ENCODE peak calls at places on chromosomes 11 and 22, in four cellular contexts. One of them, this sample, is unnamed.
A peak's percentile ranks its signal among the peaks of the same experiment; 100 is the strongest.

GRCh38 chr11:100680070-100680469 is 7.0 kb upstream of the ARHGAP42 start:
- DNase-seq in HepG2: no peak
- DNase-seq in K562: no peak
- DNase-seq in GM12878: no peak
- DNase-seq in this sample: no peak

GRCh38 chr11:111422494-111423249 is 43.6 kb upstream of the POU2AF1 start:
- DNase-seq in HepG2: peak; percentile 82
- DNase-seq in K562: peak; percentile 44
- DNase-seq in GM12878: no peak
- DNase-seq in this sample: peak; percentile 71

GRCh38 chr11:68598816-68599653 is 85.3 kb upstream of the GAL start:
- DNase-seq in HepG2: no peak
- DNase-seq in K562: no peak
- DNase-seq in GM12878: no peak
- DNase-seq in this sample: no peak

GRCh38 chr22:42324991-42325710 is 54.7 kb upstream of the TCF20 start:
- DNase-seq in HepG2: no peak
- DNase-seq in K562: no peak
- DNase-seq in GM12878: no peak
- DNase-seq in this sample: no peak

GRCh38 chr11:3195251-3196160 is 23.1 kb downstream of the MRGPRG start:
- DNase-seq in HepG2: peak; percentile 20
- DNase-seq in K562: no peak
- DNase-seq in GM12878: no peak
- DNase-seq in this sample: peak; percentile 54

GRCh38 chr22:47245286-47245685 is 482.8 kb downstream of the TBC1D22A start:
- DNase-seq in HepG2: no peak
- DNase-seq in K562: no peak
- DNase-seq in GM12878: no peak
- DNase-seq in this sample: no peak

GRCh38 chr11:26993965-26994446 is at the start of gene FIBIN:
- DNase-seq in HepG2: no peak
- DNase-seq in K562: no peak
- DNase-seq in GM12878: no peak
- DNase-seq in this sample: peak; percentile 60

GRCh38 chr11:96237759-96238158 is 105.2 kb downstream of the MAML2 start:
- DNase-seq in HepG2: peak; percentile 73
- DNase-seq in K562: no peak
- DNase-seq in GM12878: no peak
- DNase-seq in this sample: no peak

GRCh38 chr11:131476266-131476665 is 105.9 kb downstream of the NTM start:
- DNase-seq in HepG2: no peak
- DNase-seq in K562: no peak
- DNase-seq in GM12878: no peak
- DNase-seq in this sample: no peak

GRCh38 chr11:73154178-73154577 is 12.1 kb upstream of the FCHSD2 start:
- DNase-seq in HepG2: no peak
- DNase-seq in K562: no peak
- DNase-seq in GM12878: peak; percentile 95
- DNase-seq in this sample: no peak

GRCh38 chr11:129373489-129373953 is 2.1 kb upstream of the BARX2 start:
- DNase-seq in HepG2: no peak
- DNase-seq in K562: no peak
- DNase-seq in GM12878: no peak
- DNase-seq in this sample: no peak

GRCh38 chr11:124737638-124738293 is 2.0 kb upstream of the NRGN start:
- DNase-seq in HepG2: no peak
- DNase-seq in K562: no peak
- DNase-seq in GM12878: no peak
- DNase-seq in this sample: no peak

GRCh38 chr22:50341977-50342650 is 1.0 kb upstream of the PPP6R2 start:
- DNase-seq in HepG2: peak; percentile 83
- DNase-seq in K562: peak; percentile 67
- DNase-seq in GM12878: no peak
- DNase-seq in this sample: peak; percentile 82

GRCh38 chr11:68033708-68034045 is 3.2 kb downstream of the NDUFS8 start:
- DNase-seq in HepG2: no peak
- DNase-seq in K562: no peak
- DNase-seq in GM12878: no peak
- DNase-seq in this sample: no peak

GRCh38 chr22:19136915-19137314 is 5.8 kb downstream of the TSSK2 start:
- DNase-seq in HepG2: no peak
- DNase-seq in K562: no peak
- DNase-seq in GM12878: no peak
- DNase-seq in this sample: no peak

GRCh38 chr11:120137187-120137610 is 714 bp downstream of the TRIM29 start:
- DNase-seq in HepG2: no peak
- DNase-seq in K562: no peak
- DNase-seq in GM12878: no peak
- DNase-seq in this sample: no peak

GRCh38 chr11:36265793-36266628 is 23.2 kb downstream of the COMMD9 start:
- DNase-seq in HepG2: peak; percentile 16
- DNase-seq in K562: peak; percentile 73
- DNase-seq in GM12878: no peak
- DNase-seq in this sample: peak; percentile 74

GRCh38 chr22:41074941-41075710 is 17.3 kb upstream of the EP300 start:
- DNase-seq in HepG2: no peak
- DNase-seq in K562: no peak
- DNase-seq in GM12878: no peak
- DNase-seq in this sample: no peak

GRCh38 chr11:116948375-116948774 is 111.0 kb upstream of the APOA1 start:
- DNase-seq in HepG2: no peak
- DNase-seq in K562: no peak
- DNase-seq in GM12878: no peak
- DNase-seq in this sample: no peak

GRCh38 chr22:38205261-38206128 is 3.7 kb downstream of the MAFF start:
- DNase-seq in HepG2: no peak
- DNase-seq in K562: no peak
- DNase-seq in GM12878: no peak
- DNase-seq in this sample: no peak

GRCh38 chr11:105092255-105093239 is 47.0 kb downstream of the CARD18 start:
- DNase-seq in HepG2: no peak
- DNase-seq in K562: no peak
- DNase-seq in GM12878: no peak
- DNase-seq in this sample: no peak

GRCh38 chr22:35850831-35851230 is 133.2 kb downstream of the APOL5 start:
- DNase-seq in HepG2: no peak
- DNase-seq in K562: no peak
- DNase-seq in GM12878: no peak
- DNase-seq in this sample: no peak

GRCh38 chr11:122162095-122162494 is 46.1 kb upstream of the BLID start:
- DNase-seq in HepG2: no peak
- DNase-seq in K562: no peak
- DNase-seq in GM12878: no peak
- DNase-seq in this sample: no peak

GRCh38 chr11:120548682-120549209 is 37.2 kb downstream of the GRIK4 start:
- DNase-seq in HepG2: no peak
- DNase-seq in K562: no peak
- DNase-seq in GM12878: no peak
- DNase-seq in this sample: no peak

GRCh38 chr11:86737752-86738151 is 62.6 kb upstream of the PRSS23 start:
- DNase-seq in HepG2: no peak
- DNase-seq in K562: no peak
- DNase-seq in GM12878: no peak
- DNase-seq in this sample: no peak

GRCh38 chr11:115544422-115544821 is 40.2 kb upstream of the CADM1 start:
- DNase-seq in HepG2: no peak
- DNase-seq in K562: no peak
- DNase-seq in GM12878: no peak
- DNase-seq in this sample: no peak

GRCh38 chr11:66289548-66290331 is 797 bp upstream of the YIF1A start:
- DNase-seq in HepG2: no peak
- DNase-seq in K562: peak; percentile 89
- DNase-seq in GM12878: peak; percentile 45
- DNase-seq in this sample: peak; percentile 70
- TF ChIP-seq SP1 in HepG2: no peak
- TF ChIP-seq SP1 in K562: peak; percentile 72
- TF ChIP-seq SP1 in GM12878: no peak
- TF ChIP-seq SP1 in this sample: no peak

DNA sequence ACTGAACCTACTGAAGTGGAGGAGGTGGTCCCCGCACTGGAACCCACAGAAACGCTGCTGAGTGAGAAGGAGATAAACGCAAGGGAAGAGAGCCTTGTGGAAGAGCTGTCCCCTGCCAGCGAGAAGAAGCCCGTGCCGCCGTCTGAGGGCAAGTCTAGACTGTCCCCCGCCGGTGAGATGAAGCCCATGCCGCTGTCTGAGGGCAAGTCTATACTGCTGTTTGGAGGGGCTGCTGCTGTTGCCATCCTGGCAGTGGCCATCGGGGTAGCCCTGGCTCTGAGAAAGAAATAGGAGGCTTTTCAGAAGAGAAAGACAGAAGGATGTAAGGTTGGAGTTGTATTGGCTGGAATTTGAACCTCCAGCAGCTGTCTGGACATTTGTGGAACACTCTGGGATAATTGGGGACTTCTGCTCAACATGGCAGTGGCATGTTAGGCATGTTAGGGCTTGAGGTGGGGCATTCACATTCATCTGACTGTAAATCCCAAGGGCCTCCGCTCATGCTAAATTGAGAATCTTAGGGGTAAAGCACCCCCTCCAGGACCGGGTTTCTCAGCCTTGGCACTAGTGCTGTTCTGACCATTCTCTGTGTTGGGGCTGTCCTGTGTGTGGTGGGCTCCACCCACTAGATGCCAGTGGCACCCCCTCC is 46.9 kb downstream of the BID start:
- DNase-seq in HepG2: no peak
- DNase-seq in K562: no peak
- DNase-seq in GM12878: no peak
- DNase-seq in this sample: no peak
- TF ChIP-seq FOXK2 in HepG2: no peak
- TF ChIP-seq FOXK2 in K562: no peak
- TF ChIP-seq FOXK2 in GM12878: no peak
- TF ChIP-seq FOXK2 in this sample: no peak

GRCh38 chr11:133326332-133326731 is 206.0 kb downstream of the OPCML start:
- DNase-seq in HepG2: no peak
- DNase-seq in K562: no peak
- DNase-seq in GM12878: no peak
- DNase-seq in this sample: no peak

GRCh38 chr11:133323354-133323753 is 208.9 kb downstream of the OPCML start:
- DNase-seq in HepG2: no peak
- DNase-seq in K562: no peak
- DNase-seq in GM12878: no peak
- DNase-seq in this sample: no peak

GRCh38 chr11:133331031-133331430 is 201.3 kb downstream of the OPCML start:
- DNase-seq in HepG2: no peak
- DNase-seq in K562: no peak
- DNase-seq in GM12878: no peak
- DNase-seq in this sample: no peak

GRCh38 chr11:133326849-133327248 is 205.5 kb downstream of the OPCML start:
- DNase-seq in HepG2: no peak
- DNase-seq in K562: no peak
- DNase-seq in GM12878: no peak
- DNase-seq in this sample: no peak
- TF ChIP-seq SP1 in HepG2: no peak
- TF ChIP-seq SP1 in K562: no peak
- TF ChIP-seq SP1 in GM12878: no peak
- TF ChIP-seq SP1 in this sample: no peak

GRCh38 chr11:75777461-75778110 is 9.0 kb downstream of the DGAT2 start:
- DNase-seq in HepG2: no peak
- DNase-seq in K562: no peak
- DNase-seq in GM12878: no peak
- DNase-seq in this sample: no peak
- TF ChIP-seq FOXK2 in HepG2: no peak
- TF ChIP-seq FOXK2 in K562: no peak
- TF ChIP-seq FOXK2 in GM12878: no peak
- TF ChIP-seq FOXK2 in this sample: no peak

DNA sequence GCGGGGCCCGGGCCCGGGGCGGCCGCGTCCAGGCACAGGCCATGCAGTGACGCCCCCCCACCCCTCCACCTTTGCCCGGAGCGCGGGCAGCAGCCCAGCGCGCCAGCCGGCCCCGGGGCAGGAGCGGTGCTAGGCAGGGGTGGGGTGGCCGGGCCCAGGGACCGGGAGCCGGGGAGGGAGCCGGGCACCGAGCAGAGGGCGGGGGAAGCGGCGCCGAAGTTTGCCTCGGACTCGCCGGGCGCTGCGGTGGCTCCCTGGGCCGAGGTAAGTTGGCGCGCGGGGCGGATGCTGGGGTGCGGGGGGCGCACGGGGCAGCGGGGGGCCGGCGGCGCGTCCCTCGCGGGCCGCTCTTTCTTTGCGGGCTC is 332 bp downstream of the TEAD1 start:
- DNase-seq in HepG2: no peak
- DNase-seq in K562: peak; percentile 53
- DNase-seq in GM12878: no peak
- DNase-seq in this sample: peak; percentile 31
- TF ChIP-seq SP1 in HepG2: no peak
- TF ChIP-seq SP1 in K562: no peak
- TF ChIP-seq SP1 in GM12878: no peak
- TF ChIP-seq SP1 in this sample: no peak

DNA sequence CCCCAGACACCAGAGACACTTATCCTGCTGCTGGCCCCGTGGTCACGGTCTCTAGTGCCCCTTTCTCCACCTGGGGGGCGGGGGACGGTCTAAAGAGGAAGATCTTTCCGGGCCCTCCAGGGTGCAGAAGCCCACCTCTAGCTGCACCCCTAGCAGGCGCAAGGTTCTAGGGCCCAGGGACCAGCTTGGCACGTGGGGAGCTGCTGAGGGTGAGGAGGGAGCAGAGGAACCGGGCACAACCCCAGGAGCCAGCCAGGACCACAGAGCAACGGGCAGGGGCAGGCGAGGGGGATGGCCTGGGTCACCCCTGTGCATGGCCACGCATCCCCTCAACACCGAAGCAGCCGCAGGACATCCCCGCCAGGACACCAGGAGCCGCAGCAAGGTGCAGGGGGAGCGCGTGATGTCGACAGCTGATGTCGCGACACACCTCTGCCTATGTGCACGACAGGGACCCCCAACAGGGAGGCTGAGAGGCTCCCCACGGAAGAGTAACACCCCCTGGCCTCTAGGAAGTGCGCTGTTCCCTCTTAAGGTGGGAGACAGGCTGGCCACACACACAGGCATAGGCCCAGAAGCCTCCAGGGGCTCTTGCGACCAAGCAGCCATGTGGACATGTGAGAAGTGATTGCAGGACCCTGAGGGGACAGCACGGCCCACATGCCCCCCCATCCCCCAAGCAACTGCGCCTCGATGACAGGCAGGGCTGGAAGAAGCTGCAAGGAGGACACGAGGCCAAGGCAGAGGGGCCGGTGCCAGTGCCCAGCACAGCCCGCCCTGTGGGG is 5.1 kb downstream of the LRFN4 start:
- DNase-seq in HepG2: no peak
- DNase-seq in K562: no peak
- DNase-seq in GM12878: no peak
- DNase-seq in this sample: no peak
- TF ChIP-seq FOXK2 in HepG2: no peak
- TF ChIP-seq FOXK2 in K562: no peak
- TF ChIP-seq FOXK2 in GM12878: no peak
- TF ChIP-seq FOXK2 in this sample: no peak

This sample was measured in HEK293T.